ENCODE peak calls at places on chromosome 14, in eight cellular contexts. T is sigmoid colon, M is PC-3, B is HepG2, X is body of pancreas, O is Peyer's patch, D is pancreas, J is lower lobe of right lung. K is an unnamed sample.
A peak's percentile ranks its signal among the peaks of the same experiment; 100 is the strongest.

GRCh38 chr14:59184396-59184795 is 4.1 kb upstream of the DAAM1 start:
- DNase-seq in T (no peak), M (no peak), B (no peak), X (no peak), O (no peak), D (no peak), J (no peak), K (no peak)

GRCh38 chr14:85539510-85539909 is 9.6 kb downstream of the FLRT2 start:
- DNase-seq in T (no peak), M (no peak), B (no peak), X (no peak), O (no peak), D (no peak), J (no peak), K (no peak)

GRCh38 chr14:24232645-24233537 is at the start of gene GMPR2:
- DNase-seq in T (no peak), M (no peak), B (no peak), X (no peak), O (peak; percentile 75), D (no peak), J (no peak), K (no peak)

GRCh38 chr14:34252227-34252626 is 209.8 kb downstream of the SPTSSA start:
- DNase-seq in T (no peak), M (peak; percentile 40), B (no peak), X (no peak), O (no peak), D (no peak), J (no peak), K (no peak)

GRCh38 chr14:25537846-25538455 is 488.0 kb upstream of the STXBP6 start:
- DNase-seq in T (no peak), M (peak; percentile 29), B (peak; percentile 52), X (peak; percentile 37), O (no peak), D (peak; percentile 20), J (no peak), K (peak; percentile 55)

GRCh38 chr14:39592390-39592789 is 160.2 kb upstream of the FBXO33 start:
- DNase-seq in T (no peak), M (no peak), B (no peak), X (no peak), O (no peak), D (no peak), J (no peak), K (no peak)

GRCh38 chr14:33774161-33774560 is 176.7 kb downstream of the EGLN3 start:
- DNase-seq in T (no peak), M (no peak), B (no peak), X (no peak), O (no peak), D (no peak), J (no peak), K (no peak)

GRCh38 chr14:56603648-56604047 is 24.1 kb downstream of the TMEM260 start:
- DNase-seq in T (no peak), M (no peak), B (no peak), X (no peak), O (no peak), D (no peak), J (no peak), K (no peak)

GRCh38 chr14:69803753-69804152 is 6.7 kb upstream of the SLC10A1 start:
- DNase-seq in T (no peak), M (peak; percentile 48), B (no peak), X (no peak), O (no peak), D (no peak), J (no peak), K (no peak)

GRCh38 chr14:70013269-70013873 is 134.2 kb downstream of the SMOC1 start:
- DNase-seq in T (no peak), M (peak; percentile 49), B (peak; percentile 41), X (peak; percentile 49), O (no peak), D (peak; percentile 73), J (no peak), K (peak; percentile 62)

GRCh38 chr14:85619866-85620265 is 89.9 kb downstream of the FLRT2 start:
- DNase-seq in T (no peak), M (no peak), B (no peak), X (no peak), O (no peak), D (no peak), J (no peak), K (no peak)

GRCh38 chr14:64724578-64724930 is 20.3 kb downstream of the PLEKHG3 start:
- DNase-seq in T (peak; percentile 33), M (no peak), B (no peak), X (no peak), O (no peak), D (no peak), J (no peak), K (no peak)

GRCh38 chr14:21408152-21408551 is 24.3 kb upstream of the SUPT16H start:
- DNase-seq in T (no peak), M (peak; percentile 69), B (no peak), X (no peak), O (no peak), D (no peak), J (no peak), K (no peak)

GRCh38 chr14:48748151-48748550 is 838.0 kb downstream of the RPS29 start:
- DNase-seq in T (no peak), M (no peak), B (no peak), X (no peak), O (no peak), D (no peak), J (no peak), K (no peak)

GRCh38 chr14:84399296-84399910 is 1130.5 kb upstream of the FLRT2 start:
- DNase-seq in T (no peak), M (no peak), B (no peak), X (no peak), O (no peak), D (peak; percentile 18), J (no peak), K (no peak)

GRCh38 chr14:51967521-51967920 is 21.8 kb upstream of the RTRAF start:
- DNase-seq in T (no peak), M (no peak), B (no peak), X (no peak), O (no peak), D (no peak), J (no peak), K (no peak)

GRCh38 chr14:69763761-69764510 is 3.0 kb upstream of the SRSF5 start:
- DNase-seq in T (no peak), M (no peak), B (no peak), X (no peak), O (no peak), D (no peak), J (no peak), K (no peak)

GRCh38 chr14:105168496-105168978 is at the start of gene JAG2:
- DNase-seq in T (no peak), M (peak; percentile 61), B (no peak), X (peak; percentile 67), O (peak; percentile 34), D (peak; percentile 74), J (peak; percentile 78), K (peak; percentile 86)

GRCh38 chr14:99425272-99425681 is 55.4 kb downstream of the SETD3 start:
- DNase-seq in T (no peak), M (no peak), B (no peak), X (peak; percentile 75), O (no peak), D (peak; percentile 84), J (peak; percentile 90), K (peak; percentile 85)

GRCh38 chr14:68667313-68667791 is 125.5 kb downstream of the ZFP36L1 start:
- DNase-seq in T (peak; percentile 53), M (no peak), B (no peak), X (no peak), O (no peak), D (no peak), J (no peak), K (no peak)

GRCh38 chr14:64059454-64060198 is 206.8 kb downstream of the SYNE2 start:
- DNase-seq in T (no peak), M (peak; percentile 35), B (peak; percentile 10), X (no peak), O (no peak), D (no peak), J (no peak), K (no peak)

GRCh38 chr14:98270201-98270600 is 1001.8 kb downstream of the BCL11B start:
- DNase-seq in T (no peak), M (no peak), B (no peak), X (no peak), O (no peak), D (no peak), J (no peak), K (no peak)

DNA sequence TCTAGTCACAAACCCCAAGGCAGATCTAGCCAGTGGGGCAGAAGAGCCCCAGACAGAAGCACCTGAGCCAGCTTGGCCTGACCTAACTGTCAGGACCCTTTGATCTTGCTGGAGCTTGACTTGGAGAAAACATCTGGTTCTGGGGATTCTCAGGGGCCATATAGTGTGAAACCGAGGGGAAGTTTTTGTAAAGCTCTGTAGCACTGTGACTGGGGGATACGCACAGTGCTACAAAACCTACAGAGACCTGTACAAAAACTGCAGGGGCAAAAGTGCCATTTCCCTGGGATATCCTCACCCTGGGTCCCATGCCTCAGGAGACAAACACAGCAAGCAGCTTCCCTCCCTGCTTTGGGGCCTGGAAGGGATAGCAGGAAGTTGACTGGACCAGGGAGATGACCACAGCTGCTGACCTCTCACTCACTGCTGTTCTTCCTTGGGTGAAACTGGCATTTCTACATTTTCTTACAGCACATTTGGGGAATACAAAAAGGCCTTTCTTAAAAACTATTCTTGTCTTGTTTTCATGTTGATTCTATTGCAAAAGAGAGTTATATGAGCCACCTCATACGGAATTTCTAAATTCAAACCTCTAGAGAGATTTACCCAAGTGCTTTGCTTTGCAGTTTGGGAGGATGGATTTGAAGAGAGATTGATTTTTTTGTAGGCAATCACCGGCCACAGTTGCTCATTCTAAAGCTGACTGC is 140.0 kb downstream of the DAD1 start:
- DNase-seq in T (no peak), M (peak; percentile 50), B (no peak), X (peak; percentile 31), O (no peak), D (no peak), J (no peak), K (no peak)
- H3K4me3 ChIP-seq in T (no peak overlapping the region), M (no peak overlapping the region), B (no peak overlapping the region), X (no peak overlapping the region), O (no peak overlapping the region), D (no peak overlapping the region), J (no peak overlapping the region), K (no peak overlapping the region)

GRCh38 chr14:95713596-95714371 is at the start of gene TCL1A:
- DNase-seq in T (no peak), M (no peak), B (no peak), X (no peak), O (peak; percentile 57), D (no peak), J (no peak), K (no peak)
- TF ChIP-seq CTCF in T (no peak), M (no peak), B (peak; percentile 29), X (no peak), O (no peak), D (no peak), J (no peak), K (no peak)

GRCh38 chr14:76956253-76957090 is 72.0 kb downstream of the IRF2BPL start:
- DNase-seq in T (peak; percentile 95), M (peak; percentile 99), B (peak; percentile 89), X (peak; percentile 95), O (peak; percentile 83), D (peak; percentile 94), J (peak; percentile 93), K (peak; percentile 94)
- H3K4me3 ChIP-seq in T (peak overlapping the region; percentile 46), M (peak overlapping the region; percentile 52), B (peak overlapping the region; percentile 77), X (no peak overlapping the region), O (peak overlapping the region; percentile 59), D (no peak overlapping the region), J (peak overlapping the region; percentile 52), K (peak overlapping the region; percentile 44)

DNA sequence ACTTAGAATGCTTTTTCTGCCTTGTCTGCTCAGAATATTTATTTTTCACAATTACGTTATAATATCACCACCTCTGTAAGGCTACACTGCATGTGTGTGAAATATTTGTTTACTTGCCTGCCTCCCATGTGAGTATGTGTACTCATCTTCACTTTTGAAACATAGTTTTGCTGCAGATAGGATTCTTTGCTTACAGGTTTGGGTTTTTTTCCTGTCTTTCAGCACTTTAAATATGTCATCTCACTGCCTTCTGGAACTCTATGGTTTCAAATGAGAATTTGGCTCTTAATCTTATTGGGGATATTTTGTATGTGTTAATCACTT is 10.9 kb downstream of the G2E3 start:
- DNase-seq in T (no peak), M (no peak), B (no peak), X (no peak), O (no peak), D (no peak), J (no peak), K (no peak)
- TF ChIP-seq CTCF in T (no peak), M (no peak), B (no peak), X (no peak), O (no peak), D (no peak), J (no peak), K (no peak)